ENCODE peak calls at places on chromosome 6, in eight cellular contexts. C is activated naive CD8-positive, alpha-beta T cell treated with anti-CD3 and anti-CD28 coated beads, Interleukin-2, amount 50 U/mL, for 24 hours; Q is MV-4-11; K is HL-60; W is H4; E is activated CD8-positive, alpha-beta memory T cell treated with anti-CD3 and anti-CD28 coated beads, Interleukin-2, amount 50 U/mL, for 4 hours; N is A172; J is neural crest cell. U is an unnamed sample.

GRCh38 chr6:16654703-16655102 is 106.6 kb downstream of the ATXN1 start:
- DNase-seq in K (no peak), W (no peak), E (no peak), Q (no peak), N (no peak), J (no peak), C (no peak), U (no peak)

GRCh38 chr6:30885481-30885998 is 1.2 kb downstream of the DDR1 start:
- DNase-seq in K (no peak), E (peak), N (peak), J (no peak), W (peak), C (no peak), Q (no peak), U (no peak)

GRCh38 chr6:26025047-26025893 is 62.0 kb upstream of the HFE start:
- DNase-seq in W (peak), Q (no peak), C (no peak), K (no peak), E (no peak), N (peak), J (no peak), U (no peak)

GRCh38 chr6:3542032-3542640 is 85.3 kb upstream of the SLC22A23 start:
- DNase-seq in K (no peak), N (no peak), Q (no peak), E (no peak), C (no peak), J (no peak), W (no peak), U (no peak)

GRCh38 chr6:159256128-159256527 is 86.9 kb downstream of the FNDC1 start:
- DNase-seq in Q (no peak), J (no peak), E (no peak), K (no peak), C (no peak), N (no peak), W (no peak), U (no peak)

GRCh38 chr6:117880824-117881223 is 26.2 kb upstream of the SLC35F1 start:
- DNase-seq in C (no peak), E (no peak), K (no peak), Q (no peak), W (no peak), N (no peak), J (no peak), U (no peak)

GRCh38 chr6:168583821-168584220 is 142.8 kb downstream of the SMOC2 start:
- DNase-seq in W (peak), Q (no peak), J (no peak), N (no peak), E (no peak), K (no peak), C (no peak), U (no peak)

GRCh38 chr6:105646391-105646867 is 243.5 kb upstream of the PREP start:
- DNase-seq in C (peak), J (no peak), K (no peak), E (no peak), N (peak), Q (peak), W (no peak), U (no peak)

GRCh38 chr6:23705691-23706090 is 420.3 kb upstream of the NRSN1 start:
- DNase-seq in N (no peak), J (no peak), C (no peak), Q (no peak), K (no peak), W (no peak), E (no peak), U (no peak)

GRCh38 chr6:15661815-15662245 is 998 bp downstream of the DTNBP1 start:
- DNase-seq in E (no peak), C (no peak), J (no peak), K (no peak), Q (no peak), W (no peak), N (no peak), U (no peak)

GRCh38 chr6:47162231-47162630 is 120.1 kb upstream of the ADGRF1 start:
- DNase-seq in N (no peak), J (no peak), W (no peak), K (no peak), Q (no peak), E (no peak), C (no peak), U (no peak)